ENCODE peak calls at places on chromosomes 1 and 21, in eight cellular contexts. B, M, F, K, I, Y, A and Z are unnamed samples.

GRCh38 chr1:160665330-160666078 is 18.7 kb upstream of the SLAMF1 start:
- DNase-seq in A (no peak), F (no peak), K (no peak), Y (no peak), I (no peak), B (no peak), M (no peak), Z (peak; percentile 62)

GRCh38 chr1:224565186-224565585 is 50.9 kb upstream of the CNIH3 start:
- DNase-seq in Y (no peak), A (peak; percentile 90), F (peak; percentile 19), M (peak; percentile 90), B (peak; percentile 92), K (peak; percentile 16), I (peak; percentile 95), Z (no peak)

GRCh38 chr1:9315411-9316079 is 22.9 kb downstream of the SPSB1 start:
- DNase-seq in Y (no peak), A (peak; percentile 63), I (peak; percentile 52), B (peak; percentile 78), M (peak; percentile 85), K (peak; percentile 23), F (no peak), Z (no peak)

GRCh38 chr1:167197692-167198091 is 23.0 kb upstream of the POU2F1 start:
- DNase-seq in A (no peak), B (no peak), M (no peak), Y (no peak), F (no peak), I (no peak), K (no peak), Z (no peak)

GRCh38 chr21:28601708-28602107 is 391.0 kb downstream of the LTN1 start:
- DNase-seq in F (no peak), I (peak; percentile 12), M (no peak), K (no peak), Y (no peak), A (no peak), B (peak; percentile 58), Z (no peak)

GRCh38 chr1:55645286-55645685 is 430.1 kb upstream of the USP24 start:
- DNase-seq in Y (no peak), K (no peak), F (no peak), I (no peak), B (no peak), M (no peak), A (no peak), Z (no peak)

GRCh38 chr1:21935393-21935804 is 1.7 kb downstream of the HSPG2 start:
- DNase-seq in I (peak; percentile 25), A (no peak), F (no peak), Y (no peak), M (peak; percentile 70), B (no peak), K (peak; percentile 45), Z (no peak)

GRCh38 chr1:6637770-6638169 is 13.1 kb downstream of the THAP3 start:
- DNase-seq in A (no peak), K (no peak), Y (no peak), M (no peak), B (no peak), F (no peak), I (no peak), Z (no peak)

GRCh38 chr1:247111259-247111635 is 7.1 kb upstream of the ZNF669 start:
- DNase-seq in M (no peak), K (no peak), Y (peak; percentile 65), A (no peak), B (no peak), I (no peak), F (peak; percentile 50), Z (no peak)

GRCh38 chr1:19504796-19505693 is 19.7 kb upstream of the CAPZB start:
- DNase-seq in A (no peak), F (peak; percentile 50), B (peak; percentile 98), I (peak; percentile 20), M (peak; percentile 96), Y (no peak), K (peak; percentile 86), Z (no peak)

GRCh38 chr1:24560361-24560760 is 4.5 kb downstream of the NCMAP start:
- DNase-seq in B (no peak), I (no peak), M (no peak), K (no peak), F (no peak), Y (no peak), A (no peak), Z (no peak)

GRCh38 chr1:150259758-150260669 is 2.4 kb downstream of the CA14 start:
- DNase-seq in A (peak; percentile 95), I (peak; percentile 56), Y (peak; percentile 90), F (peak; percentile 73), M (no peak), K (peak; percentile 9), B (no peak), Z (no peak)

GRCh38 chr1:34898220-34898820 is 31.1 kb downstream of the DLGAP3 start:
- DNase-seq in A (no peak), K (peak; percentile 46), B (no peak), I (no peak), F (no peak), Y (no peak), M (no peak), Z (no peak)

GRCh38 chr1:242132446-242132845 is 133.5 kb upstream of the MAP1LC3C start:
- DNase-seq in K (no peak), A (no peak), Y (no peak), M (no peak), B (no peak), I (no peak), F (no peak), Z (no peak)

DNA sequence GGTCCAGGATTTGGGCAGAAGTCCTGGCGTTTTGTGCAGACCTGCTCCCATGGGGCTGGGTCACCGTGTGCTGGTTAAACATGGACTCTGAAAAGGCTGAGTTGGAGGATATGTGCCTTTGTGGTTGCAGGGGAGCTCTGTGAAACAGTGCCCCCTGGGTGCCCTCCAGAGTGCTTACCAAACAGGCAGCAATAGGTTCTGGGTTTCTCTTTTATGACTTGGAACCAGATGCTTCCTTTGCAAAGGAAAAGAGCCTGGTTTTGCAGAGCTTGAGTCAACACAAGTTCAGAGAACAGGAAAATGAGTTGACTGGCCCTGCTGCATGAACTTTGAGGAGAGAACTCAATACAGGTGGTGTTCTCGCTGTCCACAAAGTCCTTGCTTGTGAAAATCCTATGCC is 288.9 kb downstream of the TM2D1 start:
- DNase-seq in B (no peak), Y (no peak), M (no peak), K (peak; percentile 98), F (no peak), A (no peak), I (no peak), Z (no peak)
- H3K27ac ChIP-seq in B (no peak overlapping the region), Y (no peak overlapping the region), M (no peak overlapping the region), K (peak overlapping the region; percentile 94), F (peak overlapping the region; percentile 8), A (no peak overlapping the region), I (no peak overlapping the region), Z (no peak overlapping the region)

DNA sequence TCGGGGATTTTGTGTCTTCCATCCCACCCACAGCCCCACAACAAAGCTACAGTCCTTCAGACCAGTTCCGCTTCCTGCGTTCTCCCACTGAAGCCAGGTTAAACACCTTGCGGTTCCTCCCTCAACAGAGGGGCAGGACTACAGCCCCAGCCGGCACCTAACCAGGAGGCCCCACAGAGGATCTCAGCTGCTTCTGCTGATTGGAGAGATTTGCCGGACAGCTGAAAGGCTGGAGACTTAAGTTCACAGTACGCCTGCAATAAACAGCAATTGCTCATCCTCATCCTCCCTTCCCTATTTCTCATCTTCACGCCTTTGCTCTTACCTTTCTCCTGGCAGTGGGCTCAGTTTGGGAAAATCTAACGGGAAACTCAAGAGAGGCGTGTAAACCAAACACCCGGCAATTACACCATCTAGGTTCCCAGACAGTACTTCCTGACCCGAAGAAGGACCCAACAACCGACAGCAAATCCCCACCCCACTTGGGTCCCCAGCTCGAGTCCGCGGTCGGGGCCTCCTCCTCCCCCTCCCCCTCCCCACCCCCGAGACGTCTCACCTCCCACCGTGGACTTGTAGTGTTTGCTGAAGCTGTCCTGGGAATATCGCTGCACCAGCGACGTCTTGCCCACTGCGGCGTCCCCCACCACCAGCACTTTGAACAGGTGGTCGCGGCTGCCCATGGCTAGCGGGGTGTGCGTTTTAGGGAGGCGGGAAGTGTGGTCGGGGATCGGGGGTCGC is 836 bp downstream of the RAB29 start:
- DNase-seq in M (no peak), B (peak; percentile 9), I (peak; percentile 14), Y (peak; percentile 42), F (peak; percentile 63), A (no peak), K (peak; percentile 41), Z (peak; percentile 21)
- TF ChIP-seq EZH2 in M (no peak), B (no peak), I (no peak), Y (peak; percentile 75), F (no peak), A (no peak), K (no peak), Z (no peak)

GRCh38 chr1:116477428-116477827 is 93.4 kb downstream of the CD58 start:
- DNase-seq in K (no peak), A (no peak), I (no peak), B (no peak), Y (no peak), F (peak; percentile 48), M (no peak), Z (no peak)
- H3K27ac ChIP-seq in K (no peak overlapping the region), A (no peak overlapping the region), I (no peak overlapping the region), B (no peak overlapping the region), Y (no peak overlapping the region), F (peak overlapping the region; percentile 99), M (no peak overlapping the region), Z (no peak overlapping the region)

GRCh38 chr1:184859381-184860105 is 104.9 kb upstream of the EDEM3 start:
- DNase-seq in F (no peak), K (no peak), B (no peak), M (no peak), A (no peak), I (no peak), Y (no peak), Z (no peak)
- TF ChIP-seq EZH2 in F (no peak), K (no peak), B (no peak), M (no peak), A (no peak), I (no peak), Y (no peak), Z (no peak)

DNA sequence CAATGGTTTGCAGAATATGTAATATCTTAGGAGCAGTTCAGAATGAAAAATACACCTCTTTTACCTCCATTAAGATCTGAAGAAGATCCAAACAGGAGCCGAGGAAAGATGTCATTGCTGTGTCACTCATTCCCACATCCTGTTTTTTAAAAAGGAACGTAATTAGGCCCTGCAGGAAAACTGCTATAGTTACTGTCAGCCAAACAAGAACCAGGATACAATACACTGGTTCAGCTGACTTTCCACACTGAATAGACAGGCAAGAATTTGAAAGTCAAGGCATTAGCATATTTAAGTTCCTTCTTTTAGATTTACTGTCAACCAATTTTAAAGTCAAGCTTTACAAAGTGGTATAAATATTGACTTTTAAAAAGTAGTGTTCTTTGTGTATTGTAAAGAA is 63.8 kb downstream of the IARS2 start:
- DNase-seq in I (no peak), B (no peak), Y (no peak), M (no peak), K (peak; percentile 34), A (no peak), F (no peak), Z (no peak)
- H3K27ac ChIP-seq in I (no peak overlapping the region), B (no peak overlapping the region), Y (no peak overlapping the region), M (no peak overlapping the region), K (no peak overlapping the region), A (no peak overlapping the region), F (no peak overlapping the region), Z (no peak overlapping the region)

GRCh38 chr1:157047064-157047410 is 1.5 kb upstream of the ARHGEF11 start:
- DNase-seq in F (peak; percentile 63), I (no peak), A (no peak), M (no peak), K (no peak), Y (no peak), B (no peak), Z (no peak)

GRCh38 chr1:157045251-157046218 is at the start of gene ARHGEF11:
- DNase-seq in K (peak; percentile 89), B (peak; percentile 88), Y (peak; percentile 97), A (peak; percentile 94), I (peak; percentile 84), M (peak; percentile 74), F (peak; percentile 97), Z (no peak)

GRCh38 chr1:157050836-157051235 is 5.3 kb upstream of the ARHGEF11 start:
- DNase-seq in I (no peak), K (no peak), M (no peak), A (no peak), F (no peak), B (no peak), Y (no peak), Z (no peak)
- TF ChIP-seq EZH2 in I (no peak), K (no peak), M (no peak), A (no peak), F (no peak), B (no peak), Y (no peak), Z (no peak)